ENCODE peak calls at places on chromosomes 4 and X, in seven cellular contexts. One of them, this sample, is unnamed.

GRCh38 chrX:131322646-131323045 is 33.5 kb upstream of the IGSF1 start:
- DNase-seq in H9: no peak
- DNase-seq in endothelial cell: no peak
- DNase-seq in ACHN: no peak
- DNase-seq in ELR: no peak
- DNase-seq in activated T-cell treated with anti-CD3 and anti-CD28 coated beads for 24 hours: no peak
- DNase-seq in GM23248: no peak
- DNase-seq in this sample: no peak

GRCh38 chrX:44785652-44786051 is 58.2 kb upstream of the DUSP21 start:
- DNase-seq in ELR: peak
- DNase-seq in activated T-cell treated with anti-CD3 and anti-CD28 coated beads for 24 hours: no peak
- DNase-seq in GM23248: peak
- DNase-seq in endothelial cell: no peak
- DNase-seq in H9: no peak
- DNase-seq in ACHN: peak
- DNase-seq in this sample: no peak

GRCh38 chr4:74624351-74625151 is 169.8 kb downstream of the BTC start:
- DNase-seq in endothelial cell: no peak
- DNase-seq in GM23248: peak
- DNase-seq in H9: no peak
- DNase-seq in ACHN: peak
- DNase-seq in ELR: peak
- DNase-seq in activated T-cell treated with anti-CD3 and anti-CD28 coated beads for 24 hours: no peak
- DNase-seq in this sample: no peak

GRCh38 chrX:130027569-130027968 is 45.1 kb downstream of the BCORL1 start:
- DNase-seq in endothelial cell: no peak
- DNase-seq in ACHN: no peak
- DNase-seq in ELR: no peak
- DNase-seq in GM23248: no peak
- DNase-seq in H9: no peak
- DNase-seq in activated T-cell treated with anti-CD3 and anti-CD28 coated beads for 24 hours: no peak
- DNase-seq in this sample: no peak

GRCh38 chr4:112765317-112765989 is 128.5 kb downstream of the LARP7 start:
- DNase-seq in activated T-cell treated with anti-CD3 and anti-CD28 coated beads for 24 hours: no peak
- DNase-seq in ELR: peak
- DNase-seq in endothelial cell: no peak
- DNase-seq in H9: no peak
- DNase-seq in GM23248: peak
- DNase-seq in ACHN: peak
- DNase-seq in this sample: no peak

GRCh38 chrX:5876984-5877655 is 351.5 kb downstream of the NLGN4X start:
- DNase-seq in ACHN: peak
- DNase-seq in ELR: no peak
- DNase-seq in activated T-cell treated with anti-CD3 and anti-CD28 coated beads for 24 hours: no peak
- DNase-seq in GM23248: peak
- DNase-seq in endothelial cell: peak
- DNase-seq in H9: peak
- DNase-seq in this sample: no peak

GRCh38 chrX:47815901-47816845 is 20.5 kb upstream of the ZNF81 start:
- DNase-seq in H9: peak
- DNase-seq in ELR: no peak
- DNase-seq in GM23248: peak
- DNase-seq in endothelial cell: no peak
- DNase-seq in activated T-cell treated with anti-CD3 and anti-CD28 coated beads for 24 hours: no peak
- DNase-seq in ACHN: no peak
- DNase-seq in this sample: no peak

GRCh38 chr4:25160714-25161598 is 707 bp upstream of the SEPSECS start:
- DNase-seq in ACHN: no peak
- DNase-seq in ELR: peak
- DNase-seq in H9: no peak
- DNase-seq in GM23248: peak
- DNase-seq in endothelial cell: no peak
- DNase-seq in activated T-cell treated with anti-CD3 and anti-CD28 coated beads for 24 hours: no peak
- DNase-seq in this sample: no peak

GRCh38 chr4:167052631-167053085 is 181.6 kb downstream of the SPOCK3 start:
- DNase-seq in ELR: no peak
- DNase-seq in GM23248: no peak
- DNase-seq in activated T-cell treated with anti-CD3 and anti-CD28 coated beads for 24 hours: no peak
- DNase-seq in H9: no peak
- DNase-seq in ACHN: no peak
- DNase-seq in endothelial cell: no peak
- DNase-seq in this sample: no peak

GRCh38 chr4:88291003-88291402 is 6.6 kb upstream of the PPM1K start:
- DNase-seq in GM23248: peak
- DNase-seq in ACHN: no peak
- DNase-seq in endothelial cell: no peak
- DNase-seq in activated T-cell treated with anti-CD3 and anti-CD28 coated beads for 24 hours: no peak
- DNase-seq in H9: no peak
- DNase-seq in ELR: peak
- DNase-seq in this sample: no peak

GRCh38 chr4:10893417-10893816 is 208.8 kb upstream of the CLNK start:
- DNase-seq in GM23248: no peak
- DNase-seq in ELR: no peak
- DNase-seq in H9: peak
- DNase-seq in ACHN: no peak
- DNase-seq in activated T-cell treated with anti-CD3 and anti-CD28 coated beads for 24 hours: no peak
- DNase-seq in endothelial cell: no peak
- DNase-seq in this sample: no peak

GRCh38 chr4:98801259-98801725 is 127.6 kb downstream of the EIF4E start:
- DNase-seq in ACHN: no peak
- DNase-seq in ELR: no peak
- DNase-seq in endothelial cell: no peak
- DNase-seq in activated T-cell treated with anti-CD3 and anti-CD28 coated beads for 24 hours: no peak
- DNase-seq in H9: no peak
- DNase-seq in GM23248: no peak
- DNase-seq in this sample: no peak

GRCh38 chr4:21795091-21795490 is 153.5 kb downstream of the KCNIP4 start:
- DNase-seq in H9: no peak
- DNase-seq in ELR: no peak
- DNase-seq in ACHN: no peak
- DNase-seq in endothelial cell: no peak
- DNase-seq in activated T-cell treated with anti-CD3 and anti-CD28 coated beads for 24 hours: no peak
- DNase-seq in GM23248: peak
- DNase-seq in this sample: no peak

GRCh38 chr4:139550724-139551429 is 5.1 kb downstream of the SETD7 start:
- DNase-seq in ACHN: no peak
- DNase-seq in activated T-cell treated with anti-CD3 and anti-CD28 coated beads for 24 hours: no peak
- DNase-seq in endothelial cell: no peak
- DNase-seq in GM23248: peak
- DNase-seq in H9: peak
- DNase-seq in ELR: no peak
- DNase-seq in this sample: no peak

GRCh38 chr4:16772366-16772850 is 126.0 kb downstream of the LDB2 start:
- DNase-seq in activated T-cell treated with anti-CD3 and anti-CD28 coated beads for 24 hours: no peak
- DNase-seq in ACHN: no peak
- DNase-seq in H9: no peak
- DNase-seq in GM23248: peak
- DNase-seq in endothelial cell: no peak
- DNase-seq in ELR: no peak
- DNase-seq in this sample: no peak

GRCh38 chr4:156335721-156336120 is 382.1 kb upstream of the CTSO start:
- DNase-seq in activated T-cell treated with anti-CD3 and anti-CD28 coated beads for 24 hours: no peak
- DNase-seq in endothelial cell: no peak
- DNase-seq in GM23248: no peak
- DNase-seq in ACHN: no peak
- DNase-seq in H9: no peak
- DNase-seq in ELR: no peak
- DNase-seq in this sample: no peak

GRCh38 chrX:140274761-140275525 is 229.9 kb downstream of the SOX3 start:
- DNase-seq in H9: peak
- DNase-seq in GM23248: peak
- DNase-seq in activated T-cell treated with anti-CD3 and anti-CD28 coated beads for 24 hours: no peak
- DNase-seq in ELR: peak
- DNase-seq in endothelial cell: no peak
- DNase-seq in ACHN: peak
- DNase-seq in this sample: no peak

This sample was measured in T-helper 17 cell.